ENCODE peak calls at places on chromosomes 3 and 15, in four cellular contexts. One of them, this sample, is unnamed.

GRCh38 chr15:39363761-39364586 is 216.9 kb upstream of the THBS1 start:
- DNase-seq in NCI-H510A treated with DMSO at 0.1 percent for 48 hours: no peak
- DNase-seq in GM23248: peak; percentile 79
- DNase-seq in omental fat pad: no peak
- DNase-seq in this sample: no peak

GRCh38 chr15:25342629-25343028 is 96.2 kb downstream of the UBE3A start:
- DNase-seq in NCI-H510A treated with DMSO at 0.1 percent for 48 hours: no peak
- DNase-seq in GM23248: no peak
- DNase-seq in omental fat pad: no peak
- DNase-seq in this sample: no peak

GRCh38 chr3:55662683-55663082 is 175.6 kb upstream of the WNT5A start:
- DNase-seq in NCI-H510A treated with DMSO at 0.1 percent for 48 hours: no peak
- DNase-seq in GM23248: peak; percentile 85
- DNase-seq in omental fat pad: no peak
- DNase-seq in this sample: peak; percentile 81

GRCh38 chr15:67822537-67823370 is 2.6 kb upstream of the SKOR1 start:
- DNase-seq in NCI-H510A treated with DMSO at 0.1 percent for 48 hours: no peak
- DNase-seq in GM23248: no peak
- DNase-seq in omental fat pad: no peak
- DNase-seq in this sample: no peak

GRCh38 chr3:77149382-77149781 is 109.5 kb downstream of the ROBO2 start:
- DNase-seq in NCI-H510A treated with DMSO at 0.1 percent for 48 hours: no peak
- DNase-seq in GM23248: no peak
- DNase-seq in omental fat pad: no peak
- DNase-seq in this sample: no peak

GRCh38 chr3:124928333-124929202 is 6.0 kb downstream of the MUC13 start:
- DNase-seq in NCI-H510A treated with DMSO at 0.1 percent for 48 hours: peak; percentile 62
- DNase-seq in GM23248: peak; percentile 76
- DNase-seq in omental fat pad: peak; percentile 44
- DNase-seq in this sample: peak; percentile 74

GRCh38 chr3:159732172-159733111 is 256.2 kb upstream of the IL12A start:
- DNase-seq in NCI-H510A treated with DMSO at 0.1 percent for 48 hours: no peak
- DNase-seq in GM23248: peak; percentile 68
- DNase-seq in omental fat pad: no peak
- DNase-seq in this sample: peak; percentile 86

GRCh38 chr3:8969246-8969645 is 6.0 kb upstream of the RAD18 start:
- DNase-seq in NCI-H510A treated with DMSO at 0.1 percent for 48 hours: no peak
- DNase-seq in GM23248: no peak
- DNase-seq in omental fat pad: no peak
- DNase-seq in this sample: no peak

GRCh38 chr15:78056714-78057269 is 20.7 kb downstream of the TBC1D2B start:
- DNase-seq in NCI-H510A treated with DMSO at 0.1 percent for 48 hours: no peak
- DNase-seq in GM23248: peak; percentile 70
- DNase-seq in omental fat pad: no peak
- DNase-seq in this sample: peak; percentile 45

GRCh38 chr3:123758081-123758564 is 126.0 kb downstream of the MYLK start:
- DNase-seq in NCI-H510A treated with DMSO at 0.1 percent for 48 hours: peak; percentile 29
- DNase-seq in GM23248: peak; percentile 88
- DNase-seq in omental fat pad: no peak
- DNase-seq in this sample: peak; percentile 65

GRCh38 chr3:132803889-132804288 is 81.7 kb upstream of the NPHP3 start:
- DNase-seq in NCI-H510A treated with DMSO at 0.1 percent for 48 hours: no peak
- DNase-seq in GM23248: no peak
- DNase-seq in omental fat pad: no peak
- DNase-seq in this sample: no peak

GRCh38 chr3:134809412-134810051 is 14.5 kb downstream of the EPHB1 start:
- DNase-seq in NCI-H510A treated with DMSO at 0.1 percent for 48 hours: no peak
- DNase-seq in GM23248: no peak
- DNase-seq in omental fat pad: no peak
- DNase-seq in this sample: no peak

GRCh38 chr3:5162102-5162501 is 25.4 kb upstream of the EDEM1 start:
- DNase-seq in NCI-H510A treated with DMSO at 0.1 percent for 48 hours: no peak
- DNase-seq in GM23248: peak; percentile 70
- DNase-seq in omental fat pad: no peak
- DNase-seq in this sample: peak; percentile 79

GRCh38 chr15:74885461-74885860 is 4.4 kb upstream of the MPI start:
- DNase-seq in NCI-H510A treated with DMSO at 0.1 percent for 48 hours: no peak
- DNase-seq in GM23248: no peak
- DNase-seq in omental fat pad: no peak
- DNase-seq in this sample: no peak

GRCh38 chr15:79218588-79219200 is 63.8 kb upstream of the ANKRD34C start:
- DNase-seq in NCI-H510A treated with DMSO at 0.1 percent for 48 hours: no peak
- DNase-seq in GM23248: peak; percentile 49
- DNase-seq in omental fat pad: no peak
- DNase-seq in this sample: peak; percentile 17

GRCh38 chr15:22808240-22808639 is 21.8 kb downstream of the NIPA1 start:
- DNase-seq in NCI-H510A treated with DMSO at 0.1 percent for 48 hours: no peak
- DNase-seq in GM23248: no peak
- DNase-seq in omental fat pad: no peak
- DNase-seq in this sample: no peak

GRCh38 chr3:63937661-63938651 is 25.8 kb upstream of the SCAANT1 start:
- DNase-seq in NCI-H510A treated with DMSO at 0.1 percent for 48 hours: peak; percentile 35
- DNase-seq in GM23248: no peak
- DNase-seq in omental fat pad: no peak
- DNase-seq in this sample: no peak